ENCODE peak calls at places on chromosomes 3 and 15, in five cellular contexts. D is tibial nerve, F is GM12878, W is sigmoid colon, E is foreskin keratinocyte. K is an unnamed sample.

GRCh38 chr15:58616171-58616570 is 133.3 kb downstream of the ADAM10 start:
- DNase-seq in E (no peak), F (no peak), D (no peak), W (no peak), K (no peak)

GRCh38 chr15:101293122-101293521 is 1.9 kb downstream of the SNRPA1 start:
- DNase-seq in W (no peak), D (no peak), E (no peak), F (no peak), K (no peak)

GRCh38 chr3:178585439-178585838 is 49.2 kb downstream of the KCNMB2 start:
- DNase-seq in W (no peak), E (no peak), F (no peak), D (no peak), K (no peak)

GRCh38 chr3:1082024-1082633 is 10.7 kb upstream of the CNTN6 start:
- DNase-seq in D (peak; percentile 53), F (no peak), W (no peak), E (peak; percentile 50), K (no peak)

GRCh38 chr3:179189764-179190163 is 41.6 kb downstream of the PIK3CA start:
- DNase-seq in E (no peak), D (no peak), W (no peak), F (no peak), K (no peak)

GRCh38 chr15:94412979-94413741 is 181.8 kb downstream of the MCTP2 start:
- DNase-seq in W (no peak), F (no peak), D (no peak), E (peak; percentile 49), K (no peak)

GRCh38 chr15:39511000-39511914 is 69.6 kb upstream of the THBS1 start:
- DNase-seq in E (peak; percentile 39), D (no peak), F (no peak), W (peak; percentile 84), K (no peak)

GRCh38 chr3:48065035-48065434 is 48.8 kb upstream of the MAP4 start:
- DNase-seq in D (no peak), F (no peak), E (no peak), W (no peak), K (no peak)

GRCh38 chr3:5133239-5133638 is 11.1 kb downstream of the ARL8B start:
- DNase-seq in D (no peak), F (no peak), W (no peak), E (no peak), K (no peak)

GRCh38 chr3:38120690-38121450 is 16.1 kb downstream of the ACAA1 start:
- DNase-seq in E (no peak), F (no peak), D (no peak), W (peak; percentile 57), K (no peak)

GRCh38 chr3:189961525-189962161 is 159.1 kb downstream of the P3H2 start:
- DNase-seq in E (peak; percentile 76), D (peak; percentile 88), W (peak; percentile 85), F (peak; percentile 19), K (peak; percentile 73)

GRCh38 chr15:88061452-88061851 is 195.1 kb downstream of the NTRK3 start:
- DNase-seq in D (no peak), E (no peak), W (no peak), F (no peak), K (no peak)

GRCh38 chr15:77496710-77497107 is 76.0 kb downstream of the HMG20A start:
- DNase-seq in D (peak; percentile 94), W (peak; percentile 95), E (peak; percentile 74), F (no peak), K (peak; percentile 76)

GRCh38 chr3:190322604-190323240 is 476 bp upstream of the CLDN1 start:
- DNase-seq in W (no peak), F (no peak), D (peak; percentile 28), E (no peak), K (no peak)

GRCh38 chr3:102037209-102037608 is 187.9 kb downstream of the NFKBIZ start:
- DNase-seq in D (no peak), F (no peak), W (no peak), E (no peak), K (no peak)

GRCh38 chr15:42092666-42093445 is 1.5 kb downstream of the PLA2G4D start:
- DNase-seq in F (no peak), E (no peak), D (no peak), W (no peak), K (no peak)

GRCh38 chr3:76365284-76365683 is 579.9 kb upstream of the ZNF717 start:
- DNase-seq in D (no peak), F (no peak), E (no peak), W (no peak), K (no peak)

GRCh38 chr3:43689766-43690399 is 855 bp upstream of the ABHD5 start:
- DNase-seq in E (peak; percentile 51), D (no peak), W (no peak), F (no peak), K (no peak)

GRCh38 chr3:99875925-99876781 is 58.5 kb downstream of the CMSS1 start:
- DNase-seq in E (peak; percentile 61), D (peak; percentile 61), W (peak; percentile 93), F (no peak), K (peak; percentile 32)

GRCh38 chr15:31308185-31308639 is 18.4 kb upstream of the KLF13 start:
- DNase-seq in F (no peak), E (no peak), W (no peak), D (no peak), K (no peak)

GRCh38 chr15:39587910-39588530 is 7.1 kb downstream of the THBS1 start:
- DNase-seq in E (peak; percentile 70), F (no peak), W (no peak), D (no peak), K (no peak)

DNA sequence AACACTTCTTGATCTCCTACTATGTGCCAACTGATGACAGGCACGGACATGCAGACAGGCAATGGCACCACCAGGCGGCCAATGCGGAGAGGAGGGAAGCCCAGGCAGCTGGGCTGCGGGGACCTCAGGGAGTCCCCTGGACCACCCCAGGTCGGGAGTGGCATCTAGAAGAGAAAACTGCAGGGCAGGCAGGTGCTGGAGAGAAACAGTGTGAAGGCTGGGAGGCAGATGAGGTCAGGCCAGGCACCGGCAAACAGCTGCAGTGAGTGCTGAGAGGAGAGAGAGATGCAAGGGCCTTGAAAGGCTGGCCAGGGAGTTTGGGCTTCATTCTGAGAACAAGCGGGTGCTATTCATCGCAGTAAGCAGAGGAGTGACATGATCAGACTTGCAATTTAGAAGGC is 29.1 kb downstream of the SLC6A1 start:
- DNase-seq in E (no peak), W (no peak), D (no peak), F (no peak), K (peak; percentile 64)
- H3K27ac ChIP-seq in E (no peak overlapping the region), W (no peak overlapping the region), D (no peak overlapping the region), F (no peak overlapping the region), K (peak overlapping the region; percentile 68)

GRCh38 chr15:78913012-78913411 is 31.8 kb downstream of the CTSH start:
- DNase-seq in E (no peak), W (no peak), D (no peak), F (no peak), K (no peak)

GRCh38 chr15:78914027-78914764 is 30.6 kb downstream of the CTSH start:
- DNase-seq in E (no peak), F (no peak), W (peak; percentile 91), D (peak; percentile 70), K (no peak)

GRCh38 chr15:78917888-78918287 is 27.0 kb downstream of the CTSH start:
- DNase-seq in E (no peak), D (no peak), W (no peak), F (no peak), K (no peak)

GRCh38 chr15:78910836-78911235 is 34.0 kb downstream of the CTSH start:
- DNase-seq in E (no peak), D (no peak), W (no peak), F (no peak), K (no peak)

DNA sequence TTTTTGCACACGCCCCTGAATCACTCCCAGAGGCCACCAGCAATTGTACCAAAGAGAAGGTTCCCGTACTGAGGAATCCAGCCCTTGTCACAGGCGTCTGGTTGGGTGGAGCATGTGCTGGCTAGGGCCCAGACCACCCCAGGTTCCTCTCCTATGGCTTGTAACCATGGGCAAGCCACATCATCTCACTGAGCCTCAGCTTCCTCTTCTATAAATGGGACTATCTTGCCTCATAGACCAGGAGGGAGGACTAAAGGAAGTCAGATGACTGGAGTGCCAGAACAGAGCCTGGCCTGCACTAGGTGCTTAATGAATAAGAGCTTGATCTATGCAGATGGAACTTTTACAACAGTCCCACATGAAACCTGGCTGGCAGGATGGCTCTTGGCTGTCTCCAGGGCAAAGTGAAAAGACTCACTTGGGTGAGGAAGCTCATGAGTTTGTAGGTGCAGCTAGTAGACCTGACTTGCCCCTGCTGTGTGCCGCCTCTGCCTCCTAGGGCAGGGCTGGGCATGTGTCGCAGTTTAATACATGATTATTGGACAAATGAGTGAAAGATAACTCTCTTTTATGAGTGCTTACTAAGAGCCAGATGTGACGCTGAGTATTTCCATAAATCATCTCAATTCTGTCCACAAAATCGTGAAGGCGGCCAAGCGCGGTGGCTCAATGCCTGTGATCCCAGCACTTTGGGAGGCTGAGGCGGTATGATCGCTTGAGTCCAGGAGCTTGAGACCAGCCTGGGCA is 29.3 kb downstream of the CTSH start:
- DNase-seq in D (peak; percentile 47), W (peak; percentile 82), E (peak; percentile 84), F (no peak), K (no peak)
- H3K27ac ChIP-seq in D (peak overlapping the region; percentile 44), W (peak overlapping the region; percentile 74), E (peak overlapping the region; percentile 13), F (no peak overlapping the region), K (peak overlapping the region; percentile 59)

GRCh38 chr3:142211034-142211433 is 14.4 kb downstream of the GK5 start:
- DNase-seq in E (no peak), F (no peak), D (no peak), W (no peak), K (no peak)
- H3K27ac ChIP-seq in E (no peak overlapping the region), F (no peak overlapping the region), D (no peak overlapping the region), W (peak overlapping the region; percentile 82), K (no peak overlapping the region)

DNA sequence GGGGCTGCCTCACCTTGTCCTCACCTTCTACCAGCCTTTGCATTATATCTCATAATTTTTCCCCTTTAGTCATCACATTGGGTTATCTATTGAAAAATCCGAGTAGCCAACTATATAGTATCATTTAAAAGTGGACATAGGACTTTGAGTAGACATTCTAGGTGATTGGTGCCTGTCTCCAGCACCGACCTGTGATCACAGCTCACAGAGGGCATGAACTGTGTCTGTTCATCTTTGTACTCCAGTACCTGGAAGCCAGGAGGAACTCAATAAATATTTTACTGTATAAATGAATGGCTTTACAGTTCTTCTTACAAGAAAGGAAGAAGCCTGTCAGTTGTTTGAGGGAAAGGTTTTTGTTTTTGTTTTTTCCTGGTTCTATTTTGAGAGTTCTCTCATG is 46.0 kb downstream of the CMTM8 start:
- DNase-seq in E (no peak), F (no peak), D (no peak), W (no peak), K (no peak)
- H3K27ac ChIP-seq in E (no peak overlapping the region), F (no peak overlapping the region), D (no peak overlapping the region), W (no peak overlapping the region), K (no peak overlapping the region)

K was measured in caudate nucleus.